ENCODE peak calls at places on chromosomes 11 and 22, in four cellular contexts. One of them, this sample, is unnamed.

GRCh38 chr11:63569570-63569969 is 6.4 kb upstream of the PLAAT2 start:
- DNase-seq in cardiac muscle cell: no peak
- DNase-seq in BJ: no peak
- DNase-seq in naive B cell: no peak
- DNase-seq in this sample: no peak

GRCh38 chr11:9568854-9569587 is 4.4 kb upstream of the WEE1 start:
- DNase-seq in cardiac muscle cell: peak; percentile 93
- DNase-seq in BJ: peak; percentile 94
- DNase-seq in naive B cell: peak; percentile 71
- DNase-seq in this sample: peak; percentile 89

GRCh38 chr11:73390601-73391565 is 14.7 kb downstream of the RELT start:
- DNase-seq in cardiac muscle cell: no peak
- DNase-seq in BJ: no peak
- DNase-seq in naive B cell: no peak
- DNase-seq in this sample: no peak

GRCh38 chr11:11478021-11478420 is 125.0 kb upstream of the CSNK2A3 start:
- DNase-seq in cardiac muscle cell: no peak
- DNase-seq in BJ: no peak
- DNase-seq in naive B cell: no peak
- DNase-seq in this sample: no peak

GRCh38 chr22:29786026-29786425 is 18.9 kb downstream of the UQCR10 start:
- DNase-seq in cardiac muscle cell: no peak
- DNase-seq in BJ: no peak
- DNase-seq in naive B cell: no peak
- DNase-seq in this sample: no peak

GRCh38 chr11:134818531-134818930 is 406.5 kb upstream of the B3GAT1 start:
- DNase-seq in cardiac muscle cell: no peak
- DNase-seq in BJ: no peak
- DNase-seq in naive B cell: no peak
- DNase-seq in this sample: no peak

GRCh38 chr22:46846154-46846831 is 83.8 kb downstream of the TBC1D22A start:
- DNase-seq in cardiac muscle cell: no peak
- DNase-seq in BJ: no peak
- DNase-seq in naive B cell: no peak
- DNase-seq in this sample: no peak

GRCh38 chr11:27721505-27722116 is 21.4 kb upstream of the BDNF start:
- DNase-seq in cardiac muscle cell: no peak
- DNase-seq in BJ: no peak
- DNase-seq in naive B cell: no peak
- DNase-seq in this sample: no peak

GRCh38 chr11:125141686-125142535 is 22.6 kb upstream of the PKNOX2 start:
- DNase-seq in cardiac muscle cell: peak; percentile 51
- DNase-seq in BJ: no peak
- DNase-seq in naive B cell: peak; percentile 50
- DNase-seq in this sample: no peak

GRCh38 chr11:63986156-63986931 is at the start of gene OTUB1:
- DNase-seq in cardiac muscle cell: peak; percentile 91
- DNase-seq in BJ: peak; percentile 66
- DNase-seq in naive B cell: peak; percentile 77
- DNase-seq in this sample: peak; percentile 78

GRCh38 chr11:44658451-44658850 is 68.3 kb upstream of the TSPAN18 start:
- DNase-seq in cardiac muscle cell: peak; percentile 34
- DNase-seq in BJ: no peak
- DNase-seq in naive B cell: no peak
- DNase-seq in this sample: no peak

GRCh38 chr11:120217526-120217925 is 6.7 kb downstream of the OAF start:
- DNase-seq in cardiac muscle cell: no peak
- DNase-seq in BJ: no peak
- DNase-seq in naive B cell: no peak
- DNase-seq in this sample: no peak

GRCh38 chr22:47307326-47307725 is 544.9 kb downstream of the TBC1D22A start:
- DNase-seq in cardiac muscle cell: peak; percentile 23
- DNase-seq in BJ: no peak
- DNase-seq in naive B cell: no peak
- DNase-seq in this sample: peak; percentile 25

GRCh38 chr11:107468596-107468995 is 11.0 kb upstream of the CWF19L2 start:
- DNase-seq in cardiac muscle cell: peak; percentile 59
- DNase-seq in BJ: no peak
- DNase-seq in naive B cell: no peak
- DNase-seq in this sample: no peak

GRCh38 chr11:4095509-4096230 is 1.1 kb downstream of the RRM1 start:
- DNase-seq in cardiac muscle cell: peak; percentile 63
- DNase-seq in BJ: no peak
- DNase-seq in naive B cell: no peak
- DNase-seq in this sample: peak; percentile 44

GRCh38 chr22:37105154-37105553 is 4.4 kb downstream of the TMPRSS6 start:
- DNase-seq in cardiac muscle cell: peak; percentile 17
- DNase-seq in BJ: no peak
- DNase-seq in naive B cell: no peak
- DNase-seq in this sample: no peak

GRCh38 chr22:47193606-47194316 is 431.3 kb downstream of the TBC1D22A start:
- DNase-seq in cardiac muscle cell: no peak
- DNase-seq in BJ: no peak
- DNase-seq in naive B cell: no peak
- DNase-seq in this sample: no peak

GRCh38 chr11:70076461-70076931 is 1.6 kb upstream of the ANO1 start:
- DNase-seq in cardiac muscle cell: peak; percentile 10
- DNase-seq in BJ: no peak
- DNase-seq in naive B cell: no peak
- DNase-seq in this sample: no peak

GRCh38 chr22:49325531-49326395 is 501.9 kb downstream of the BRD1 start:
- DNase-seq in cardiac muscle cell: no peak
- DNase-seq in BJ: no peak
- DNase-seq in naive B cell: no peak
- DNase-seq in this sample: no peak

GRCh38 chr11:117572671-117573070 is 224.3 kb downstream of the DSCAML1 start:
- DNase-seq in cardiac muscle cell: no peak
- DNase-seq in BJ: no peak
- DNase-seq in naive B cell: no peak
- DNase-seq in this sample: no peak

GRCh38 chr11:57674251-57674650 is 6.3 kb downstream of the ZDHHC5 start:
- DNase-seq in cardiac muscle cell: no peak
- DNase-seq in BJ: no peak
- DNase-seq in naive B cell: no peak
- DNase-seq in this sample: no peak

GRCh38 chr11:2653930-2654739 is 45.7 kb downstream of the KCNQ1OT1 start:
- DNase-seq in cardiac muscle cell: no peak
- DNase-seq in BJ: no peak
- DNase-seq in naive B cell: no peak
- DNase-seq in this sample: no peak

GRCh38 chr11:130037058-130037457 is 32.6 kb upstream of the APLP2 start:
- DNase-seq in cardiac muscle cell: peak; percentile 82
- DNase-seq in BJ: no peak
- DNase-seq in naive B cell: no peak
- DNase-seq in this sample: peak; percentile 66

GRCh38 chr11:64183890-64184289 is 2.1 kb upstream of the STIP1 start:
- DNase-seq in cardiac muscle cell: no peak
- DNase-seq in BJ: no peak
- DNase-seq in naive B cell: no peak
- DNase-seq in this sample: no peak

GRCh38 chr22:26713823-26714449 is 56.5 kb downstream of the MIAT start:
- DNase-seq in cardiac muscle cell: peak; percentile 92
- DNase-seq in BJ: no peak
- DNase-seq in naive B cell: no peak
- DNase-seq in this sample: peak; percentile 60

GRCh38 chr22:19448076-19448607 is 631 bp upstream of the C22orf39 start:
- DNase-seq in cardiac muscle cell: peak; percentile 86
- DNase-seq in BJ: no peak
- DNase-seq in naive B cell: peak; percentile 79
- DNase-seq in this sample: no peak

GRCh38 chr11:12027844-12028243 is 19.4 kb upstream of the DKK3 start:
- DNase-seq in cardiac muscle cell: no peak
- DNase-seq in BJ: no peak
- DNase-seq in naive B cell: no peak
- DNase-seq in this sample: no peak

GRCh38 chr11:69076129-69076791 is 27.5 kb downstream of the TPCN2 start:
- DNase-seq in cardiac muscle cell: peak; percentile 56
- DNase-seq in BJ: no peak
- DNase-seq in naive B cell: no peak
- DNase-seq in this sample: no peak

GRCh38 chr11:9069861-9070470 is 21.4 kb downstream of the SCUBE2 start:
- DNase-seq in cardiac muscle cell: no peak
- DNase-seq in BJ: no peak
- DNase-seq in naive B cell: no peak
- DNase-seq in this sample: no peak

GRCh38 chr22:20818471-20818870 is 40.1 kb downstream of the PI4KA start:
- DNase-seq in cardiac muscle cell: no peak
- DNase-seq in BJ: no peak
- DNase-seq in naive B cell: no peak
- DNase-seq in this sample: no peak